ENCODE peak calls at places on chromosomes 1 and 21, in seven cellular contexts. G is SK-N-SH, V is fibroblast of lung, E is kidney, U is aorta, D is HCT116, M is lung. L is an unnamed sample.

GRCh38 chr1:175673236-175674150 is 69.9 kb downstream of the TNR start:
- DNase-seq in V (peak; percentile 1), U (no peak), M (no peak), G (no peak), E (no peak), D (no peak), L (no peak)

GRCh38 chr1:117511273-117511672 is 94.6 kb upstream of the TENT5C start:
- DNase-seq in M (no peak), G (no peak), D (no peak), E (no peak), V (no peak), U (no peak), L (no peak)

GRCh38 chr1:157968503-157968902 is 24.9 kb upstream of the KIRREL1 start:
- DNase-seq in U (peak; percentile 74), G (no peak), E (no peak), D (no peak), M (no peak), V (peak; percentile 85), L (peak; percentile 16)

GRCh38 chr1:118461154-118461553 is 276.1 kb upstream of the SPAG17 start:
- DNase-seq in G (no peak), E (no peak), D (no peak), V (no peak), U (no peak), M (no peak), L (no peak)

GRCh38 chr1:165773324-165773965 is 4.8 kb upstream of the TMCO1 start:
- DNase-seq in E (no peak), D (peak; percentile 53), U (no peak), M (no peak), V (peak; percentile 78), G (no peak), L (no peak)

GRCh38 chr1:162854245-162854860 is 6.6 kb downstream of the CCDC190 start:
- DNase-seq in U (peak; percentile 76), G (peak; percentile 66), V (peak; percentile 82), E (no peak), D (peak; percentile 77), M (peak; percentile 54), L (peak; percentile 11)

GRCh38 chr1:26154750-26155149 is 4.1 kb upstream of the FAM110D start:
- DNase-seq in E (no peak), U (peak; percentile 21), V (no peak), G (no peak), M (no peak), D (no peak), L (no peak)

GRCh38 chr1:72009756-72010441 is 272.4 kb downstream of the NEGR1 start:
- DNase-seq in G (no peak), V (no peak), D (no peak), M (no peak), E (no peak), U (no peak), L (no peak)

GRCh38 chr1:167666416-167666815 is 36.4 kb downstream of the RCSD1 start:
- DNase-seq in E (no peak), M (no peak), U (no peak), D (no peak), V (peak; percentile 50), G (no peak), L (no peak)

GRCh38 chr1:111789666-111790316 is 34.1 kb downstream of the DDX20 start:
- DNase-seq in E (no peak), M (peak; percentile 36), D (no peak), U (no peak), V (peak; percentile 15), G (no peak), L (no peak)

DNA sequence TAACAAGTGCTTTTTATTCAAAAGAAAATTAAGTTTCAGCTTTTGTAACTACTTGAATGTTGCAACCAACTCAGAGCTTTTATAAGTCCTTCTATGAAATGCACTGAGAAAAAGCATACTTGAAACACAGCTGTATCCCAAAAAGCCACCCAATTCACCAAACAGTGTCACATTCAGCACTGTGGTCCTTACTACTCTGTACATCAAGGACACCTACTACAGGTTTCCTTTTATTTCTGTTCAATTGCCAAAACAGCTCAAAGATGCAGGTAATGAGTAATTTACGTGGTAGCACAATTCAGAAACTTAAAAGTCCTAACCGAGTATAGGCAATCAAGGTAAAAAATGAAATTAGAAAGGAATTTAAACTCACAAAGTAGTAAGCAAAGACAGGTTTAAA is 2.5 kb downstream of the EIF4G3 start:
- DNase-seq in G (no peak), E (no peak), D (no peak), V (no peak), M (no peak), U (no peak), L (no peak)
- H3K4me3 ChIP-seq in G (peak overlapping the region; percentile 91), E (peak overlapping the region; percentile 86), D (no peak overlapping the region), V (peak overlapping the region; percentile 89), M (no peak overlapping the region), U (peak overlapping the region; percentile 19), L (peak overlapping the region; percentile 65)

GRCh38 chr21:31161157-31161556 is 122.9 kb upstream of the KRTAP19-8 start:
- DNase-seq in M (no peak), E (no peak), G (peak; percentile 44), U (no peak), D (no peak), V (peak; percentile 78), L (no peak)
- H3K27ac ChIP-seq in M (no peak overlapping the region), E (no peak overlapping the region), G (peak overlapping the region; percentile 95), U (no peak overlapping the region), D (no peak overlapping the region), V (no peak overlapping the region), L (no peak overlapping the region)

GRCh38 chr1:152481869-152482664 is 28.5 kb upstream of the LCE5A start:
- DNase-seq in D (no peak), U (no peak), V (no peak), G (no peak), M (no peak), E (no peak), L (no peak)
- H3K9me3 ChIP-seq in D (peaks cover 7% of the 10 kb centered on the region), U (peaks cover 1% of the 10 kb centered on the region), V (no peaks in the 10 kb centered on the region), G (no peaks in the 10 kb centered on the region), M (peaks cover 4% of the 10 kb centered on the region), E (no peaks in the 10 kb centered on the region), L (no peaks in the 10 kb centered on the region)

GRCh38 chr21:46097826-46098286 is at the start of gene COL6A2:
- DNase-seq in D (no peak), E (peak; percentile 86), V (peak; percentile 59), G (peak; percentile 97), U (peak; percentile 75), M (peak; percentile 30), L (no peak)

GRCh38 chr21:46100020-46100419 is 2.1 kb downstream of the COL6A2 start:
- DNase-seq in V (no peak), M (peak; percentile 24), U (no peak), G (no peak), E (peak; percentile 27), D (no peak), L (no peak)

GRCh38 chr21:46098303-46099141 is 610 bp downstream of the COL6A2 start:
- DNase-seq in E (peak; percentile 74), D (no peak), G (peak; percentile 86), M (peak; percentile 28), V (no peak), U (peak; percentile 54), L (peak; percentile 10)

GRCh38 chr21:46100426-46100825 is 2.5 kb downstream of the COL6A2 start:
- DNase-seq in M (peak; percentile 27), E (no peak), U (no peak), G (no peak), V (peak; percentile 71), D (no peak), L (no peak)

DNA sequence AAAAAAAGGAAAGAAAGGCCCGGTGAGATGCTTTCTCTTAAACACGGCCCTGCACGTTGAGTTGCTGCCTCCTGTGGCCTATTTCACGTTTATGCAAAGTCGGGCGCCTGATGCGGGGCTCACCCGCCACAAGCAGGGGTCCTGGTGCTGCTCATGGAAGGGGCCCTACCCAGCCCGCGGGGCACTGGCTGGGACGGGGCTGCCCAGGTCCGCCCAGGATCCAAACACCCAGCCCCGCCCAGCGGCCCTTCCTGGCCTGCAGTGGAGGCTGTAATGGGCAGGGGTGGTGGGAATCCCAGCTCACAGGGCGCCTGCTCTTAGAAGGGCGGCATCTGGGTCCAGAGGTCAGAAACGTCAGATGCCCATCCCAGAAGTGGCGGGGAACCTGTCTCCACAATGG is 1.6 kb downstream of the COL6A2 start:
- DNase-seq in M (peak; percentile 28), E (peak; percentile 69), G (peak; percentile 47), U (peak; percentile 63), V (no peak), D (no peak), L (no peak)
- H3K4me3 ChIP-seq in M (no peak overlapping the region), E (no peak overlapping the region), G (no peak overlapping the region), U (peak overlapping the region; percentile 81), V (peak overlapping the region; percentile 79), D (no peak overlapping the region), L (peak overlapping the region; percentile 55)

GRCh38 chr1:223714849-223715709 is 2.7 kb downstream of the CAPN2 start:
- DNase-seq in E (no peak), M (no peak), V (peak; percentile 95), D (peak; percentile 66), U (no peak), G (no peak), L (no peak)
- H3K27ac ChIP-seq in E (peak overlapping the region; percentile 68), M (peak overlapping the region; percentile 84), V (peak overlapping the region; percentile 46), D (peak overlapping the region; percentile 96), U (no peak overlapping the region), G (peak overlapping the region; percentile 87), L (peak overlapping the region; percentile 84)

GRCh38 chr1:48371598-48371997 is 100.4 kb downstream of the SPATA6 start:
- DNase-seq in D (no peak), E (no peak), M (no peak), V (no peak), G (no peak), U (no peak), L (no peak)
- H3K9me3 ChIP-seq in D (no peaks in the 10 kb centered on the region), E (no peaks in the 10 kb centered on the region), M (no peaks in the 10 kb centered on the region), V (no peaks in the 10 kb centered on the region), G (no peaks in the 10 kb centered on the region), U (no peaks in the 10 kb centered on the region), L (no peaks in the 10 kb centered on the region)

GRCh38 chr1:15408890-15409399 is 743 bp upstream of the EFHD2 start:
- DNase-seq in U (no peak), D (no peak), G (no peak), M (no peak), V (no peak), E (no peak), L (no peak)
- H3K4me3 ChIP-seq in U (no peak overlapping the region), D (peak overlapping the region; percentile 94), G (peak overlapping the region; percentile 92), M (no peak overlapping the region), V (peak overlapping the region; percentile 45), E (peak overlapping the region; percentile 55), L (peak overlapping the region; percentile 63)

DNA sequence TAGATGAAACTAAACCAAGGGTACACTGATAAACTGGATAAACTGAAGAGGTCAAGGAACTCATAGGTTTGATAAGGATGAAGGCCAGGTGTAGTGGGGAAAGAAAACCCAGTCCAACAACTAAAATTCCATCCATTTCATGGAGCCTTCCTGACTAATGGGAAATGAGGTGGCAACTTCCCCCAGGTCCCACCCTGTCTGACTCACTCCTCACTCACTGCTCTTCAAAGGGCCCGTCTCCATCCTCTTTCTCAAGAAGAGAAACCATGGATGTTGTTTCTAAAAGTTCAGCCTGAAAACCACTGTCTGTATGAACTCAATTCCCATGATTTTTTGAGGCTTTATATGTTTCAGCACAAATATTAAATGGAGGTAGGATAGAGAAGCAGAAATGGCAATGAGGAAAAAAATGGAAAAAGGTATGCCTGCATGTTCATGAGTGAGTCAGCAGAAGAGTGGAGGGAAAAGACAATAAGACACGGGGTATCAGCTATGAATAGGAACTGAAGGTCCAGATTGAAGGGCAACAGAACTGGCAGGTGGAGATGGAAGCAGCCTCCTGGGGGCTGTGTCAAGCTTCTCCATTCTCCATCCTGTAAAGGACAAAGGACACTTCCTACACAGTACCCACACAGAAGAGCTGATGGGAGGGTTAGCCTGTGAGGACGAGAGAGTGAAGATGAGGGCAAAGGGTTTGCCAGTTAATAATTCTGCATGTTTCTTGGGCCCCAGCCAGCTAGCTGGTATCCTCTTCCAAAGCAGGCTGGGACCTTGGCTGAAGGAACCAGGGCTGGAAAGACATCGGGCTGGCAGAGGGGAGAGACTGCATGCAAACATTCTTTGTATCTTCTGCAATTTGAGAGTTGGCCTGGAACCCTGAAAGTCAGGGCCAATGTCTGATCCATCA is 5.5 kb upstream of the ELOVL1 start:
- DNase-seq in M (no peak), E (no peak), D (peak; percentile 86), U (no peak), V (peak; percentile 87), G (no peak), L (no peak)
- H3K27ac ChIP-seq in M (peak overlapping the region; percentile 51), E (no peak overlapping the region), D (peak overlapping the region; percentile 93), U (no peak overlapping the region), V (peak overlapping the region; percentile 85), G (no peak overlapping the region), L (no peak overlapping the region)

L was measured in gastrocnemius medialis.